ENCODE peak calls at places on chromosomes 13 and 19, in seven cellular contexts. Z, D, J, M, B, F and L are unnamed samples.

GRCh38 chr19:35116085-35116801 is 620 bp downstream of the FXYD3 start:
- DNase-seq in Z (no peak), D (no peak), J (no peak), M (no peak), B (peak), F (no peak), L (no peak)

GRCh38 chr13:20566917-20567755 is at the start of gene IFT88:
- DNase-seq in Z (peak), D (peak), J (peak), M (peak), B (peak), F (peak), L (peak)

GRCh38 chr19:45507864-45508680 is 793 bp downstream of the VASP start:
- DNase-seq in Z (peak), D (peak), J (no peak), M (no peak), B (no peak), F (no peak), L (peak)

GRCh38 chr19:40797166-40797962 is 1.6 kb upstream of the EGLN2 start:
- DNase-seq in Z (no peak), D (no peak), J (no peak), M (no peak), B (peak), F (no peak), L (no peak)

GRCh38 chr19:38319421-38320258 is at the start of gene KCNK6:
- DNase-seq in Z (peak), D (peak), J (peak), M (peak), B (peak), F (peak), L (no peak)

GRCh38 chr13:44211286-44211685 is 162.3 kb upstream of the SERP2 start:
- DNase-seq in Z (no peak), D (no peak), J (no peak), M (no peak), B (no peak), F (peak), L (no peak)

GRCh38 chr19:50189326-50189725 is 14.1 kb upstream of the MYH14 start:
- DNase-seq in Z (no peak), D (no peak), J (no peak), M (no peak), B (no peak), F (no peak), L (no peak)

GRCh38 chr13:113820813-113821651 is 42.8 kb downstream of the GAS6 start:
- DNase-seq in Z (peak), D (no peak), J (peak), M (peak), B (peak), F (peak), L (no peak)

GRCh38 chr13:23449386-23450162 is 16.1 kb upstream of the SACS start:
- DNase-seq in Z (no peak), D (no peak), J (no peak), M (no peak), B (no peak), F (no peak), L (peak)

GRCh38 chr13:104286566-104287290 is 1220.5 kb upstream of the SLC10A2 start:
- DNase-seq in Z (no peak), D (no peak), J (no peak), M (no peak), B (no peak), F (no peak), L (no peak)

GRCh38 chr19:46766569-46767317 is 20.5 kb upstream of the STRN4 start:
- DNase-seq in Z (peak), D (peak), J (no peak), M (no peak), B (no peak), F (no peak), L (peak)

GRCh38 chr19:55484571-55485438 is at the start of gene NAT14:
- DNase-seq in Z (peak), D (peak), J (peak), M (no peak), B (peak), F (peak), L (peak)

GRCh38 chr19:46718934-46719551 is 2.1 kb upstream of the PRKD2 start:
- DNase-seq in Z (no peak), D (no peak), J (no peak), M (no peak), B (peak), F (no peak), L (peak)

GRCh38 chr13:50365683-50366391 is 350.6 kb downstream of the KCNRG start:
- DNase-seq in Z (peak), D (peak), J (no peak), M (no peak), B (no peak), F (no peak), L (no peak)

GRCh38 chr13:73520566-73521290 is 461.9 kb downstream of the KLF5 start:
- DNase-seq in Z (no peak), D (peak), J (no peak), M (no peak), B (no peak), F (no peak), L (no peak)

GRCh38 chr13:43405457-43405856 is 381.3 kb downstream of the ENOX1 start:
- DNase-seq in Z (peak), D (no peak), J (peak), M (peak), B (no peak), F (peak), L (no peak)

GRCh38 chr19:33273881-33274662 is 28.3 kb downstream of the CEBPA start:
- DNase-seq in Z (peak), D (peak), J (peak), M (peak), B (peak), F (peak), L (no peak)

GRCh38 chr19:50673118-50673517 is 23.9 kb downstream of the C19orf81 start:
- DNase-seq in Z (no peak), D (no peak), J (no peak), M (no peak), B (no peak), F (no peak), L (no peak)

GRCh38 chr19:2249010-2249866 is at the start of gene AMH:
- DNase-seq in Z (no peak), D (no peak), J (no peak), M (no peak), B (no peak), F (no peak), L (no peak)

GRCh38 chr19:57830071-57830602 is at the start of gene ZNF587B:
- DNase-seq in Z (peak), D (peak), J (peak), M (peak), B (peak), F (peak), L (no peak)

GRCh38 chr19:46748325-46749109 is 2.3 kb upstream of the STRN4 start:
- DNase-seq in Z (peak), D (peak), J (peak), M (peak), B (peak), F (peak), L (peak)

GRCh38 chr19:2798733-2799132 is 13.4 kb downstream of the THOP1 start:
- DNase-seq in Z (peak), D (no peak), J (peak), M (peak), B (no peak), F (no peak), L (no peak)

GRCh38 chr19:2808129-2808941 is 11.3 kb upstream of the ZNF554 start:
- DNase-seq in Z (no peak), D (no peak), J (no peak), M (no peak), B (no peak), F (no peak), L (no peak)

GRCh38 chr19:39417463-39418181 is 5.2 kb downstream of the PLEKHG2 start:
- DNase-seq in Z (no peak), D (no peak), J (no peak), M (no peak), B (no peak), F (no peak), L (no peak)